ENCODE peak calls at places on chromosome 19, in four cellular contexts. J is HepG2, P is HEK293T, N is K562. Q is an unnamed sample.

GRCh38 chr19:45717983-45718650 is 12.6 kb downstream of the FBXO46 start:
- DNase-seq in J (no peak), P (no peak), N (no peak), Q (no peak)

GRCh38 chr19:16739546-16739945 is 19.9 kb downstream of the NWD1 start:
- DNase-seq in J (no peak), P (no peak), N (no peak), Q (no peak)

GRCh38 chr19:24040621-24041020 is 46.4 kb upstream of the ZNF254 start:
- DNase-seq in J (no peak), P (no peak), N (no peak), Q (no peak)

GRCh38 chr19:6091771-6092291 is 18.5 kb downstream of the RFX2 start:
- DNase-seq in J (no peak), P (no peak), N (no peak), Q (no peak)

GRCh38 chr19:51837145-51837544 is 42.2 kb downstream of the FPR3 start:
- DNase-seq in J (no peak), P (no peak), N (peak; percentile 10), Q (no peak)

GRCh38 chr19:40388486-40388885 is 1.5 kb downstream of the HIPK4 start:
- DNase-seq in J (no peak), P (no peak), N (no peak), Q (no peak)

GRCh38 chr19:13022111-13022858 is 27.0 kb downstream of the NFIX start:
- DNase-seq in J (no peak), P (no peak), N (no peak), Q (no peak)

GRCh38 chr19:55585658-55586339 is 5.2 kb upstream of the ZNF579 start:
- DNase-seq in J (peak; percentile 76), P (no peak), N (no peak), Q (no peak)

GRCh38 chr19:11237321-11237720 is 2.1 kb upstream of the ANGPTL8 start:
- DNase-seq in J (no peak), P (no peak), N (no peak), Q (no peak)

GRCh38 chr19:49997709-49998108 is 27.5 kb downstream of the VRK3 start:
- DNase-seq in J (peak; percentile 56), P (peak; percentile 64), N (peak; percentile 79), Q (peak; percentile 26)

GRCh38 chr19:55723491-55723890 is 14.7 kb downstream of the NLRP9 start:
- DNase-seq in J (no peak), P (no peak), N (no peak), Q (no peak)

GRCh38 chr19:19134687-19135158 is 3.6 kb downstream of the TMEM161A start:
- DNase-seq in J (no peak), P (peak; percentile 70), N (peak; percentile 86), Q (no peak)

GRCh38 chr19:42309686-42310085 is 3.4 kb upstream of the TMEM145 start:
- DNase-seq in J (no peak), P (no peak), N (no peak), Q (no peak)

GRCh38 chr19:40280608-40281221 is 4.4 kb downstream of the AKT2 start:
- DNase-seq in J (no peak), P (no peak), N (no peak), Q (no peak)

GRCh38 chr19:38661996-38662395 is 14.5 kb downstream of the ACTN4 start:
- DNase-seq in J (no peak), P (no peak), N (no peak), Q (no peak)

GRCh38 chr19:37218592-37218935 is 550 bp downstream of the ZNF383 start:
- DNase-seq in J (no peak), P (no peak), N (no peak), Q (peak; percentile 5)
- TF ChIP-seq TARDBP in J (no peak), P (no peak), N (no peak), Q (no peak)

DNA sequence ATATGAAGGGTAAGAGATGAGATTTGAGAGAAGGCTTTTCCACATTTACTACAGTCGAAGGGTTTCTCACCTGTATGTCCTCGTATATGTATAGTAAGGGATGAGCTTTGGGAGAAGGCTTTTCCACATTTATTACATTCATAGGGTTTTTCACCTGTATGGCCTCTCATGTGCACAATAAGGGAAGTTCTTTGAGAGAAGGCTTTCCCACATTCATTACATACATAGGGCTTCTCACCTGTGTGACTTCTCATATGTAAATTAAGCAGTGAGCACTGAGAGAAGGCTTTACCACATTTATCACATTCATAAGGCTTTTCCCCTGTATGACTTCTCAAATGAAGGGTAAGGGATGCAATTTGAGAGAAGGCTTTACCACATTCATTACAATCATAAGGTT is 41.8 kb downstream of the ZNF527 start:
- DNase-seq in J (no peak), P (no peak), N (no peak), Q (no peak)
- TF ChIP-seq TARDBP in J (no peak), P (no peak), N (no peak), Q (no peak)

GRCh38 chr19:35539850-35540249 is 5.6 kb upstream of the TMEM147 start:
- DNase-seq in J (peak; percentile 21), P (no peak), N (no peak), Q (no peak)

GRCh38 chr19:35542209-35542608 is 3.2 kb upstream of the TMEM147 start:
- DNase-seq in J (no peak), P (no peak), N (no peak), Q (no peak)

GRCh38 chr19:35543280-35544109 is 1.9 kb upstream of the TMEM147 start:
- DNase-seq in J (no peak), P (no peak), N (no peak), Q (no peak)

GRCh38 chr19:35539314-35539713 is 6.1 kb downstream of the GAPDHS start:
- DNase-seq in J (no peak), P (no peak), N (no peak), Q (no peak)

GRCh38 chr19:35540356-35540927 is 5.0 kb upstream of the TMEM147 start:
- DNase-seq in J (no peak), P (no peak), N (no peak), Q (no peak)
- TF ChIP-seq TARDBP in J (no peak), P (no peak), N (no peak), Q (no peak)

GRCh38 chr19:30376272-30376671 is 4.1 kb downstream of the ZNF536 start:
- DNase-seq in J (no peak), P (no peak), N (no peak), Q (no peak)
- TF ChIP-seq TARDBP in J (no peak), P (no peak), N (no peak), Q (no peak)

GRCh38 chr19:35362261-35363000 is 4.2 kb downstream of the FFAR3 start:
- DNase-seq in J (no peak), P (no peak), N (no peak), Q (no peak)
- TF ChIP-seq TARDBP in J (no peak), P (no peak), N (no peak), Q (no peak)

DNA sequence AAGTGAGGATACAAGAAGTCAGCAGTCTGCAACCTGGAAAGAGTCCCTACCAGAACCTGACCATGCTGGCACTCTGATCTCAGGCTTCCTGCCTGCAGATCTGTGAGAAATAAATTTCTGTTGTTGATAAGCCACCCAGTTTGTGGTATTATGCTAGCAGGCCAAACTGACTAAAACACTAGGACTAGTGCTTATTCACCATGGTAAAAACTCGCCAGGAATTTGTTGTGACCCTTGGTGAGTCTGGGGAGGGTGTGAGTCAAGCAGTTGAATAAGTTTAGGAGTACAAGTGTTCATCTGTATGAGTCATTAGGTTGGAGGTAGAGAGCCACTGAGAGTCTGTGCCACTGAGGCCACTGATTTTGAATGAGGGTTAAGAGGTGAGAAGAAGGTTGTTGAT is 3.6 kb downstream of the ZIK1 start:
- DNase-seq in J (no peak), P (no peak), N (no peak), Q (no peak)
- TF ChIP-seq TARDBP in J (no peak), P (no peak), N (no peak), Q (no peak)

GRCh38 chr19:8609210-8610040 is 1.1 kb downstream of the ADAMTS10 start:
- DNase-seq in J (peak; percentile 32), P (peak; percentile 53), N (peak; percentile 42), Q (no peak)
- TF ChIP-seq TARDBP in J (no peak), P (no peak), N (no peak), Q (no peak)

Q was measured in GM12878.